ENCODE peak calls at places on chromosomes 4 and X, in five cellular contexts. One of them, this sample, is unnamed.

GRCh38 chr4:78652282-78652876 is 100.8 kb downstream of the ANXA3 start:
- DNase-seq in NCI-H748 treated with DMSO at 0.1 percent for 48 hours: no peak
- DNase-seq in NCI-H69: peak
- DNase-seq in CD4-positive, alpha-beta T cell: no peak
- DNase-seq in HFFc6: no peak
- DNase-seq in this sample: no peak

GRCh38 chr4:56910172-56910967 is 2.7 kb downstream of the REST start:
- DNase-seq in NCI-H748 treated with DMSO at 0.1 percent for 48 hours: no peak
- DNase-seq in NCI-H69: no peak
- DNase-seq in CD4-positive, alpha-beta T cell: no peak
- DNase-seq in HFFc6: no peak
- DNase-seq in this sample: no peak

GRCh38 chr4:120977435-120977997 is 55.0 kb upstream of the PRDM5 start:
- DNase-seq in NCI-H748 treated with DMSO at 0.1 percent for 48 hours: no peak
- DNase-seq in NCI-H69: peak
- DNase-seq in CD4-positive, alpha-beta T cell: no peak
- DNase-seq in HFFc6: peak
- DNase-seq in this sample: no peak

GRCh38 chr4:107035711-107036601 is at the start of gene DKK2:
- DNase-seq in NCI-H748 treated with DMSO at 0.1 percent for 48 hours: no peak
- DNase-seq in NCI-H69: peak
- DNase-seq in CD4-positive, alpha-beta T cell: no peak
- DNase-seq in HFFc6: no peak
- DNase-seq in this sample: no peak

GRCh38 chr4:40245794-40246546 is 49.1 kb downstream of the RHOH start:
- DNase-seq in NCI-H748 treated with DMSO at 0.1 percent for 48 hours: no peak
- DNase-seq in NCI-H69: no peak
- DNase-seq in CD4-positive, alpha-beta T cell: no peak
- DNase-seq in HFFc6: no peak
- DNase-seq in this sample: no peak

GRCh38 chrX:109687903-109688302 is 45.2 kb downstream of the ACSL4 start:
- DNase-seq in NCI-H748 treated with DMSO at 0.1 percent for 48 hours: no peak
- DNase-seq in NCI-H69: no peak
- DNase-seq in CD4-positive, alpha-beta T cell: no peak
- DNase-seq in HFFc6: no peak
- DNase-seq in this sample: no peak

GRCh38 chr4:1207157-1207470 is 34.7 kb upstream of the SPON2 start:
- DNase-seq in NCI-H748 treated with DMSO at 0.1 percent for 48 hours: no peak
- DNase-seq in NCI-H69: no peak
- DNase-seq in CD4-positive, alpha-beta T cell: no peak
- DNase-seq in HFFc6: no peak
- DNase-seq in this sample: no peak

GRCh38 chr4:39889226-39889625 is 88.5 kb downstream of the PDS5A start:
- DNase-seq in NCI-H748 treated with DMSO at 0.1 percent for 48 hours: no peak
- DNase-seq in NCI-H69: no peak
- DNase-seq in CD4-positive, alpha-beta T cell: no peak
- DNase-seq in HFFc6: no peak
- DNase-seq in this sample: no peak

GRCh38 chr4:101174679-101175078 is 172.6 kb downstream of the PPP3CA start:
- DNase-seq in NCI-H748 treated with DMSO at 0.1 percent for 48 hours: no peak
- DNase-seq in NCI-H69: peak
- DNase-seq in CD4-positive, alpha-beta T cell: no peak
- DNase-seq in HFFc6: no peak
- DNase-seq in this sample: no peak

GRCh38 chr4:153497988-153498967 is 32.1 kb downstream of the TMEM131L start:
- DNase-seq in NCI-H748 treated with DMSO at 0.1 percent for 48 hours: no peak
- DNase-seq in NCI-H69: peak
- DNase-seq in CD4-positive, alpha-beta T cell: no peak
- DNase-seq in HFFc6: peak
- DNase-seq in this sample: no peak

GRCh38 chrX:33725556-33726232 is 406.4 kb downstream of the FAM47A start:
- DNase-seq in NCI-H748 treated with DMSO at 0.1 percent for 48 hours: peak
- DNase-seq in NCI-H69: peak
- DNase-seq in CD4-positive, alpha-beta T cell: no peak
- DNase-seq in HFFc6: no peak
- DNase-seq in this sample: no peak

GRCh38 chrX:21770631-21771321 is 12.9 kb upstream of the SMPX start:
- DNase-seq in NCI-H748 treated with DMSO at 0.1 percent for 48 hours: no peak
- DNase-seq in NCI-H69: peak
- DNase-seq in CD4-positive, alpha-beta T cell: no peak
- DNase-seq in HFFc6: no peak
- DNase-seq in this sample: no peak

GRCh38 chr4:165986956-165987698 is 114.1 kb downstream of the TLL1 start:
- DNase-seq in NCI-H748 treated with DMSO at 0.1 percent for 48 hours: no peak
- DNase-seq in NCI-H69: peak
- DNase-seq in CD4-positive, alpha-beta T cell: no peak
- DNase-seq in HFFc6: no peak
- DNase-seq in this sample: no peak

GRCh38 chr4:128519163-128519810 is 231.7 kb upstream of the PGRMC2 start:
- DNase-seq in NCI-H748 treated with DMSO at 0.1 percent for 48 hours: no peak
- DNase-seq in NCI-H69: peak
- DNase-seq in CD4-positive, alpha-beta T cell: no peak
- DNase-seq in HFFc6: no peak
- DNase-seq in this sample: no peak

GRCh38 chrX:11784543-11784942 is 26.5 kb downstream of the MSL3 start:
- DNase-seq in NCI-H748 treated with DMSO at 0.1 percent for 48 hours: no peak
- DNase-seq in NCI-H69: peak
- DNase-seq in CD4-positive, alpha-beta T cell: no peak
- DNase-seq in HFFc6: no peak
- DNase-seq in this sample: no peak

GRCh38 chr4:176036585-176037205 is 28.9 kb upstream of the WDR17 start:
- DNase-seq in NCI-H748 treated with DMSO at 0.1 percent for 48 hours: no peak
- DNase-seq in NCI-H69: no peak
- DNase-seq in CD4-positive, alpha-beta T cell: no peak
- DNase-seq in HFFc6: no peak
- DNase-seq in this sample: no peak

GRCh38 chr4:16123356-16124084 is 39.7 kb upstream of the PROM1 start:
- DNase-seq in NCI-H748 treated with DMSO at 0.1 percent for 48 hours: peak
- DNase-seq in NCI-H69: peak
- DNase-seq in CD4-positive, alpha-beta T cell: no peak
- DNase-seq in HFFc6: no peak
- DNase-seq in this sample: no peak

GRCh38 chrX:153816821-153817220 is 13.5 kb downstream of the PDZD4 start:
- DNase-seq in NCI-H748 treated with DMSO at 0.1 percent for 48 hours: no peak
- DNase-seq in NCI-H69: no peak
- DNase-seq in CD4-positive, alpha-beta T cell: no peak
- DNase-seq in HFFc6: no peak
- DNase-seq in this sample: no peak

GRCh38 chrX:56233682-56234081 is 1.5 kb downstream of the KLF8 start:
- DNase-seq in NCI-H748 treated with DMSO at 0.1 percent for 48 hours: no peak
- DNase-seq in NCI-H69: no peak
- DNase-seq in CD4-positive, alpha-beta T cell: no peak
- DNase-seq in HFFc6: no peak
- DNase-seq in this sample: no peak

GRCh38 chrX:51614353-51614752 is 4.4 kb downstream of the CENPVL3 start:
- DNase-seq in NCI-H748 treated with DMSO at 0.1 percent for 48 hours: peak
- DNase-seq in NCI-H69: peak
- DNase-seq in CD4-positive, alpha-beta T cell: no peak
- DNase-seq in HFFc6: peak
- DNase-seq in this sample: no peak

GRCh38 chr4:65508169-65508568 is 162.1 kb downstream of the EPHA5 start:
- DNase-seq in NCI-H748 treated with DMSO at 0.1 percent for 48 hours: no peak
- DNase-seq in NCI-H69: peak
- DNase-seq in CD4-positive, alpha-beta T cell: no peak
- DNase-seq in HFFc6: no peak
- DNase-seq in this sample: no peak